ENCODE peak calls at places on chromosomes 1 and 21, in four cellular contexts. W, K, P and S are unnamed samples.

GRCh38 chr1:21232044-21232443 is 55.3 kb upstream of the EIF4G3 start:
- DNase-seq in W (no peak), P (no peak), K (peak; percentile 66), S (no peak)

GRCh38 chr1:151574575-151575529 is 34.7 kb downstream of the TUFT1 start:
- DNase-seq in P (no peak), W (no peak), K (peak; percentile 88), S (no peak)

GRCh38 chr21:16124397-16125130 is 394.8 kb downstream of the USP25 start:
- DNase-seq in K (peak; percentile 89), P (no peak), W (no peak), S (no peak)

GRCh38 chr1:224769987-224770693 is 154.0 kb downstream of the CNIH3 start:
- DNase-seq in W (no peak), K (peak; percentile 77), P (no peak), S (no peak)

GRCh38 chr1:96632045-96632664 is 89.4 kb upstream of the PTBP2 start:
- DNase-seq in K (no peak), P (no peak), W (no peak), S (no peak)

GRCh38 chr1:167629681-167630567 is at the start of gene RCSD1:
- DNase-seq in W (peak; percentile 95), K (peak; percentile 8), P (peak; percentile 54), S (peak; percentile 62)

GRCh38 chr1:42221952-42222606 is 57.5 kb upstream of the GUCA2A start:
- DNase-seq in W (no peak), P (no peak), K (peak; percentile 80), S (no peak)

GRCh38 chr1:63983391-63984256 is 209.8 kb downstream of the ROR1 start:
- DNase-seq in K (no peak), W (no peak), P (no peak), S (no peak)

GRCh38 chr21:46006547-46007497 is 25.3 kb downstream of the COL6A1 start:
- DNase-seq in P (no peak), K (no peak), W (peak; percentile 62), S (no peak)

GRCh38 chr1:228937851-228938247 is 202.6 kb downstream of the RHOU start:
- DNase-seq in P (no peak), W (no peak), K (no peak), S (no peak)

GRCh38 chr1:39378377-39378776 is 113.1 kb upstream of the BMP8A start:
- DNase-seq in P (no peak), W (no peak), K (peak; percentile 34), S (no peak)

GRCh38 chr21:15848632-15849031 is 118.8 kb downstream of the USP25 start:
- DNase-seq in K (peak; percentile 77), W (no peak), P (no peak), S (no peak)

GRCh38 chr1:121586369-121587229 is 401.8 kb downstream of the SRGAP2C start:
- DNase-seq in P (no peak), W (no peak), K (peak; percentile 39), S (no peak)

GRCh38 chr21:42041711-42042110 is 29.4 kb upstream of the UMODL1 start:
- DNase-seq in W (peak; percentile 51), P (no peak), K (no peak), S (no peak)